ENCODE peak calls at places on chromosomes 1 and 21, in eight cellular contexts. T is body of pancreas; R is A172; G is activated T-cell treated with anti-CD3 and anti-CD28 coated beads, Interleukin-2, amount 50 U/mL, for 1 hour; E is activated naive CD4-positive, alpha-beta T cell treated with anti-CD3 and anti-CD28 coated beads, Interleukin-2, amount 50 U/mL, for 16 hours; P is choroid plexus epithelial cell; D is colonic mucosa; W is activated naive CD8-positive, alpha-beta T cell treated with anti-CD3 and anti-CD28 coated beads for 36 hours. F is an unnamed sample.

GRCh38 chr1:163046071-163046470 is 23.1 kb upstream of the RGS4 start:
- DNase-seq in T (no peak), R (no peak), G (no peak), E (no peak), P (peak; percentile 45), D (no peak), W (no peak), F (peak; percentile 71)

GRCh38 chr21:39670741-39671140 is 58.0 kb downstream of the B3GALT5 start:
- DNase-seq in T (peak; percentile 56), R (no peak), G (no peak), E (no peak), P (no peak), D (no peak), W (no peak), F (no peak)

GRCh38 chr21:33075128-33075527 is 5.2 kb downstream of the OLIG1 start:
- DNase-seq in T (no peak), R (no peak), G (no peak), E (no peak), P (no peak), D (no peak), W (no peak), F (no peak)

GRCh38 chr1:61504840-61505239 is 220.1 kb downstream of the TM2D1 start:
- DNase-seq in T (no peak), R (peak; percentile 19), G (no peak), E (no peak), P (peak; percentile 37), D (no peak), W (no peak), F (peak; percentile 49)

GRCh38 chr1:153697191-153697872 is 18.8 kb downstream of the NPR1 start:
- DNase-seq in T (peak; percentile 53), R (peak; percentile 89), G (no peak), E (no peak), P (no peak), D (no peak), W (no peak), F (no peak)

GRCh38 chr1:118898702-118899101 is 89.4 kb downstream of the TBX15 start:
- DNase-seq in T (no peak), R (no peak), G (no peak), E (no peak), P (no peak), D (no peak), W (no peak), F (no peak)

GRCh38 chr1:30810416-30811105 is 53.0 kb upstream of the LAPTM5 start:
- DNase-seq in T (no peak), R (no peak), G (no peak), E (no peak), P (no peak), D (no peak), W (no peak), F (no peak)

GRCh38 chr21:37915941-37916794 is at the start of gene KCNJ6:
- DNase-seq in T (peak; percentile 56), R (peak; percentile 6), G (no peak), E (no peak), P (peak; percentile 60), D (no peak), W (peak; percentile 24), F (peak; percentile 85)

GRCh38 chr1:150869683-150870082 is 6.7 kb downstream of the ARNT start:
- DNase-seq in T (no peak), R (no peak), G (no peak), E (no peak), P (no peak), D (no peak), W (no peak), F (no peak)

GRCh38 chr1:40901886-40902633 is 39.9 kb upstream of the CITED4 start:
- DNase-seq in T (no peak), R (peak; percentile 39), G (no peak), E (no peak), P (peak; percentile 96), D (no peak), W (no peak), F (peak; percentile 77)

GRCh38 chr1:10387611-10388386 is 11.1 kb upstream of the PGD start:
- DNase-seq in T (peak; percentile 24), R (peak; percentile 39), G (no peak), E (no peak), P (peak; percentile 69), D (no peak), W (no peak), F (peak; percentile 79)

GRCh38 chr1:1975535-1975934 is 28.1 kb downstream of the CFAP74 start:
- DNase-seq in T (no peak), R (no peak), G (no peak), E (no peak), P (no peak), D (no peak), W (no peak), F (no peak)

GRCh38 chr1:115040501-115040900 is 10.9 kb downstream of the TSHB start:
- DNase-seq in T (no peak), R (no peak), G (no peak), E (no peak), P (no peak), D (no peak), W (no peak), F (no peak)

GRCh38 chr1:182725264-182725965 is 41.0 kb upstream of the RGS8 start:
- DNase-seq in T (peak; percentile 9), R (no peak), G (no peak), E (no peak), P (peak; percentile 6), D (no peak), W (no peak), F (no peak)

GRCh38 chr1:29315876-29316275 is 79.6 kb downstream of the PTPRU start:
- DNase-seq in T (no peak), R (no peak), G (no peak), E (no peak), P (no peak), D (no peak), W (no peak), F (no peak)

GRCh38 chr1:236204656-236205055 is 62.3 kb downstream of the GPR137B start:
- DNase-seq in T (no peak), R (no peak), G (no peak), E (no peak), P (no peak), D (no peak), W (no peak), F (no peak)

GRCh38 chr1:3237570-3237969 is 168.6 kb downstream of the PRDM16 start:
- DNase-seq in T (no peak), R (no peak), G (no peak), E (no peak), P (no peak), D (no peak), W (no peak), F (no peak)

GRCh38 chr1:225825078-225825477 is 15.2 kb downstream of the EPHX1 start:
- DNase-seq in T (peak; percentile 92), R (no peak), G (no peak), E (no peak), P (no peak), D (no peak), W (no peak), F (no peak)

GRCh38 chr1:155513300-155513926 is 49.2 kb downstream of the ASH1L start:
- DNase-seq in T (no peak), R (no peak), G (no peak), E (no peak), P (peak; percentile 59), D (no peak), W (no peak), F (peak; percentile 75)

GRCh38 chr1:228014235-228014930 is 7.6 kb downstream of the WNT3A start:
- DNase-seq in T (no peak), R (peak; percentile 50), G (peak; percentile 8), E (no peak), P (peak; percentile 39), D (no peak), W (no peak), F (no peak)

GRCh38 chr1:218467101-218467728 is 122.1 kb downstream of the TGFB2 start:
- DNase-seq in T (no peak), R (peak; percentile 87), G (no peak), E (no peak), P (peak; percentile 78), D (no peak), W (no peak), F (peak; percentile 60)

GRCh38 chr1:205922806-205923205 is 20.4 kb downstream of the SLC26A9 start:
- DNase-seq in T (no peak), R (no peak), G (no peak), E (no peak), P (no peak), D (no peak), W (no peak), F (no peak)

GRCh38 chr1:84988588-84988987 is 8.3 kb downstream of the MCOLN2 start:
- DNase-seq in T (no peak), R (no peak), G (no peak), E (no peak), P (no peak), D (no peak), W (no peak), F (no peak)

GRCh38 chr1:109369167-109369746 is 28.5 kb downstream of the SORT1 start:
- DNase-seq in T (no peak), R (no peak), G (no peak), E (no peak), P (peak; percentile 66), D (no peak), W (no peak), F (peak; percentile 42)

GRCh38 chr1:156160744-156161181 is 7.4 kb downstream of the SEMA4A start:
- DNase-seq in T (peak; percentile 82), R (no peak), G (peak; percentile 59), E (peak; percentile 71), P (peak; percentile 80), D (peak; percentile 81), W (peak; percentile 55), F (peak; percentile 84)

GRCh38 chr1:23278717-23279116 is 61.4 kb upstream of the HTR1D start:
- DNase-seq in T (no peak), R (no peak), G (no peak), E (no peak), P (no peak), D (no peak), W (no peak), F (no peak)

GRCh38 chr1:176943783-176944182 is 220.7 kb downstream of the ASTN1 start:
- DNase-seq in T (no peak), R (no peak), G (no peak), E (no peak), P (no peak), D (no peak), W (no peak), F (no peak)

GRCh38 chr1:56908619-56909340 is 54.2 kb downstream of the C8A start:
- DNase-seq in T (no peak), R (no peak), G (no peak), E (no peak), P (peak; percentile 72), D (no peak), W (no peak), F (peak; percentile 7)

GRCh38 chr1:89605692-89606091 is 27.2 kb upstream of the LRRC8C start:
- DNase-seq in T (no peak), R (peak; percentile 83), G (no peak), E (no peak), P (peak; percentile 79), D (no peak), W (no peak), F (peak; percentile 50)

GRCh38 chr1:22674410-22674749 is 21.3 kb downstream of the C1QB start:
- DNase-seq in T (no peak), R (no peak), G (no peak), E (no peak), P (no peak), D (no peak), W (no peak), F (no peak)

GRCh38 chr1:170881268-170882265 is 53.8 kb upstream of the MROH9 start:
- DNase-seq in T (no peak), R (peak; percentile 42), G (no peak), E (no peak), P (peak; percentile 79), D (peak; percentile 27), W (no peak), F (peak; percentile 89)

GRCh38 chr1:44810101-44810761 is 1.9 kb downstream of the BTBD19 start:
- DNase-seq in T (peak; percentile 77), R (peak; percentile 49), G (peak; percentile 54), E (peak; percentile 40), P (peak; percentile 64), D (no peak), W (no peak), F (peak; percentile 59)